ENCODE peak calls at places on chromosomes 11 and 22, in four cellular contexts. One of them, this sample, is unnamed.

GRCh38 chr11:111598546-111598945 is 3.7 kb upstream of the SIK2 start:
- DNase-seq in HEK293T: no peak
- DNase-seq in HepG2: no peak
- DNase-seq in K562: no peak
- DNase-seq in this sample: no peak

GRCh38 chr11:120326845-120327281 is 1.8 kb downstream of the TLCD5 start:
- DNase-seq in HepG2: no peak
- DNase-seq in K562: no peak
- DNase-seq in HEK293T: no peak
- DNase-seq in this sample: no peak

GRCh38 chr11:106503901-106504300 is 426.4 kb downstream of the AASDHPPT start:
- DNase-seq in K562: no peak
- DNase-seq in HepG2: no peak
- DNase-seq in HEK293T: no peak
- DNase-seq in this sample: no peak

GRCh38 chr11:688681-689080 is 6.3 kb downstream of the DEAF1 start:
- DNase-seq in K562: no peak
- DNase-seq in HepG2: no peak
- DNase-seq in HEK293T: no peak
- DNase-seq in this sample: no peak

GRCh38 chr11:35485656-35486318 is 39.6 kb downstream of the PAMR1 start:
- DNase-seq in HEK293T: peak
- DNase-seq in HepG2: peak
- DNase-seq in K562: peak
- DNase-seq in this sample: peak

GRCh38 chr22:11066458-11067285 is 4461.3 kb upstream of the OR11H1 start:
- DNase-seq in HepG2: no peak
- DNase-seq in HEK293T: no peak
- DNase-seq in K562: peak
- DNase-seq in this sample: no peak

GRCh38 chr11:112734207-112734606 is 227.0 kb upstream of the NCAM1 start:
- DNase-seq in HEK293T: peak
- DNase-seq in HepG2: no peak
- DNase-seq in K562: peak
- DNase-seq in this sample: peak

GRCh38 chr22:50269573-50270301 is 443 bp downstream of the MAPK11 start:
- DNase-seq in HepG2: no peak
- DNase-seq in HEK293T: no peak
- DNase-seq in K562: peak
- DNase-seq in this sample: peak

GRCh38 chr11:393219-394033 is 583 bp upstream of the PKP3 start:
- DNase-seq in HEK293T: no peak
- DNase-seq in HepG2: peak
- DNase-seq in K562: peak
- DNase-seq in this sample: no peak

GRCh38 chr11:128467610-128468041 is 119.7 kb downstream of the ETS1 start:
- DNase-seq in K562: no peak
- DNase-seq in HepG2: peak
- DNase-seq in HEK293T: no peak
- DNase-seq in this sample: no peak

GRCh38 chr11:10122337-10123197 is 171.5 kb downstream of the SBF2 start:
- DNase-seq in HepG2: no peak
- DNase-seq in HEK293T: no peak
- DNase-seq in K562: no peak
- DNase-seq in this sample: no peak

GRCh38 chr22:26681395-26681821 is 24.0 kb downstream of the MIAT start:
- DNase-seq in HEK293T: no peak
- DNase-seq in HepG2: no peak
- DNase-seq in K562: no peak
- DNase-seq in this sample: peak

GRCh38 chr11:133064152-133064877 is 468.0 kb downstream of the OPCML start:
- DNase-seq in HepG2: peak
- DNase-seq in HEK293T: peak
- DNase-seq in K562: peak
- DNase-seq in this sample: peak

GRCh38 chr11:44868455-44869421 is 81.9 kb downstream of the TP53I11 start:
- DNase-seq in HEK293T: no peak
- DNase-seq in K562: no peak
- DNase-seq in HepG2: no peak
- DNase-seq in this sample: no peak

GRCh38 chr11:1138053-1138452 is 19.7 kb upstream of the MUC5AC start:
- DNase-seq in HEK293T: no peak
- DNase-seq in K562: no peak
- DNase-seq in HepG2: no peak
- DNase-seq in this sample: no peak

GRCh38 chr22:43861529-43861928 is 784 bp downstream of the SULT4A1 start:
- DNase-seq in K562: no peak
- DNase-seq in HEK293T: no peak
- DNase-seq in HepG2: no peak
- DNase-seq in this sample: peak

GRCh38 chr11:121890377-121890776 is 225.6 kb downstream of the BLID start:
- DNase-seq in K562: no peak
- DNase-seq in HEK293T: no peak
- DNase-seq in HepG2: no peak
- DNase-seq in this sample: no peak

GRCh38 chr11:118012083-118012669 is 26.0 kb downstream of the IL10RA start:
- DNase-seq in HEK293T: no peak
- DNase-seq in HepG2: no peak
- DNase-seq in K562: peak
- DNase-seq in this sample: no peak

GRCh38 chr11:123202723-123203122 is 7.7 kb upstream of the CLMP start:
- DNase-seq in HEK293T: no peak
- DNase-seq in HepG2: no peak
- DNase-seq in K562: no peak
- DNase-seq in this sample: no peak

GRCh38 chr11:8693010-8693551 is 10.5 kb downstream of the RPL27A start:
- DNase-seq in HepG2: no peak
- DNase-seq in K562: no peak
- DNase-seq in HEK293T: no peak
- DNase-seq in this sample: no peak
- TF ChIP-seq ELF4 in HepG2: no peak
- TF ChIP-seq ELF4 in K562: no peak
- TF ChIP-seq ELF4 in HEK293T: no peak
- TF ChIP-seq ELF4 in this sample: no peak

GRCh38 chr11:86067230-86068137 is 1.4 kb downstream of the PICALM start:
- DNase-seq in HEK293T: no peak
- DNase-seq in HepG2: peak
- DNase-seq in K562: peak
- DNase-seq in this sample: no peak
- TF ChIP-seq ELF4 in HEK293T: no peak
- TF ChIP-seq ELF4 in HepG2: no peak
- TF ChIP-seq ELF4 in K562: no peak
- TF ChIP-seq ELF4 in this sample: no peak

GRCh38 chr22:35253946-35254345 is 3.3 kb upstream of the HMGXB4 start:
- DNase-seq in K562: no peak
- DNase-seq in HEK293T: no peak
- DNase-seq in HepG2: no peak
- DNase-seq in this sample: no peak

GRCh38 chr22:35257002-35257320 is 332 bp upstream of the HMGXB4 start:
- DNase-seq in K562: no peak
- DNase-seq in HEK293T: no peak
- DNase-seq in HepG2: no peak
- DNase-seq in this sample: no peak

GRCh38 chr22:35257321-35258143 is at the start of gene HMGXB4:
- DNase-seq in HEK293T: peak
- DNase-seq in HepG2: peak
- DNase-seq in K562: peak
- DNase-seq in this sample: peak

DNA sequence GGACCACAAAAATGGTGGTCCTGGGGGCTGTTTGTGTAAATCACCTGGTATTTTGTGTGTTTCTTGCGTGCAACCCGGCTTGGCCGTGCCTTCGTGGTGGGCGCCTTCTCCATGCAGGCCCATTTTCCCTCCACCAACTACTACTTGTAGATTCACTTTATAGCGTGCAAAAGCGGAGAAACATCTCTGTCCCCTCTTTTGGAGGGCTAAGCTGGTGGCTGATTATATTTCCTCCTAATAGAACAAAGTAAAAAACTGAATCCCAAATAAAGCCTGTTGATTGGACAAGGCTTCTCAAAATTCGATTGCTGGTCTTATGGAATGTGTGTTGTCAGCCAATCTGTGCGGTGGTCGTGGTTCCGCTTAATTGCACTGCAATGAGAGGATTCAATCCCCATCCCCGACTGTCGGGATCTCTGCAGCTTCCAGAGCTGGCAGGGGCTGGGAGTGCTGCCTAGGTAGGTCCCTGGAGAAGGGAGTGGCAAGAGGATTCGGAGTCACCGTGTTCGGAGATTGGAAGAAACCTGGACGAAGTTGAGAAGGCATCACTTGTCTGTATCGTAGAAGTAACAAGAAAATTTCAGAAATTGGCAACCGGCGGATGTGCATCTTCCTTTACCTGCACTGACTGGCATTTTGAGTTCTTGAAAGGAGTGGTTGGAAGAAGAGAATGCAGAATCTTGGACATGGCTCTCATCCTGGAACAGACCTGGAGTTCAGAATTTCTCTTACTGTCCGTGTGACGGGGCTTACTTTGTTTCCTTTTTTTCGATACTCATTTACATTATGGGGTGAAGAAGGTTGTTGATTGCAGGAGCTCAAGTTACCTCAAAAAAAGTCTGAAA is 1.1 kb downstream of the HMGXB4 start:
- DNase-seq in K562: peak
- DNase-seq in HEK293T: peak
- DNase-seq in HepG2: no peak
- DNase-seq in this sample: peak
- TF ChIP-seq ELF4 in K562: no peak
- TF ChIP-seq ELF4 in HEK293T: no peak
- TF ChIP-seq ELF4 in HepG2: no peak
- TF ChIP-seq ELF4 in this sample: no peak

DNA sequence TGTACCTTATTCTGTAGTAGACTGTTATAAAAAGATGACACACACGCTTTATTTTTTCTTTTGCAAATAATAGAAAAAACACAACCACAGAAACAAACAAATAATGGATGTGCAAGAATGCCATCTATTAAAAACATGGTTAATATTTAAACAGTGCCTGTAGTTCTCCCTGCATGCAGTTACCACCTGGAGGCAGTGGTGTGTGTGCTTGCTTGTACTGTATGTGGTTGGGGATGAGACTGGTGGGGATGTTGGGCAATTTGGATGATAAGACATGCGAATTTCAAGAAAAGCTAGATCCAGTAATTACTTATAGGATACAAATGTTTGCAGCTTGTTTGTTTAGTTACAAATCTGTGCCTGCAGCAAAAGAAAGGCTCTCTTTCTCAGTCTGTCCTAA is 3.6 kb downstream of the C11orf87 start:
- DNase-seq in HEK293T: no peak
- DNase-seq in K562: no peak
- DNase-seq in HepG2: no peak
- DNase-seq in this sample: no peak
- TF ChIP-seq ELF4 in HEK293T: no peak
- TF ChIP-seq ELF4 in K562: no peak
- TF ChIP-seq ELF4 in HepG2: no peak
- TF ChIP-seq ELF4 in this sample: no peak

GRCh38 chr11:20131744-20132666 is 28.3 kb downstream of the DBX1 start:
- DNase-seq in HepG2: peak
- DNase-seq in K562: peak
- DNase-seq in HEK293T: peak
- DNase-seq in this sample: peak
- TF ChIP-seq ELF4 in HepG2: no peak
- TF ChIP-seq ELF4 in K562: no peak
- TF ChIP-seq ELF4 in HEK293T: no peak
- TF ChIP-seq ELF4 in this sample: no peak

DNA sequence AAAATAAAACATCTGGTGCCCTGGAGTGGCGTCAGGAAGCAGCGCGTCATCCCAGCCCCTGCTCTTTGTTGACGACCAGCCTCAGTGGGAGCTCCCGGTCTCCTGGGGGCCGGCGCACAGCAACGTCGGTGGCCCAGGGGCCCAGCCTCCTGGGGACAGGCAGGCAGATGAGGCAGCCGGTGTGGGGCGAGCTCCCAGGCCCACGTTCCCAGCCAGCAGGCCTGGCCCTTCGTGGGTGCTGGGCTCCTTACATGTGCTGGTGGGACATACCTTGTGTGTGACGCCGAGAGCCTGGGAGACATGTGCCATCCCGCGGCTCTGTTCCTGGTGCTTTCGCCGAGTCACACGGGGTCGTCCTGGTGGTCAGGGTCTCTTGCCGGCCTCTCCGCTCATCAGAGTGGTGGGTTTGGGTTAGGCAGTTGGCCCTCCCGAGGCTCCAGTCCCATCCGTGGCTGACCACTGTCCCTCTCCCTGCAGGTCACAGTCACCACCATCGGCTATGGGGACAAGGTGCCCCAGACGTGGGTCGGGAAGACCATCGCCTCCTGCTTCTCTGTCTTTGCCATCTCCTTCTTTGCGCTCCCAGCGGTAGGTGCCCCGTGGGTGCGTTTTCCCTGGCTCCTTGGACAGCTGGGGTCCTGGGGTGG is 116.7 kb downstream of the KCNQ1OT1 start:
- DNase-seq in HEK293T: no peak
- DNase-seq in HepG2: no peak
- DNase-seq in K562: no peak
- DNase-seq in this sample: peak
- TF ChIP-seq ELF4 in HEK293T: no peak
- TF ChIP-seq ELF4 in HepG2: no peak
- TF ChIP-seq ELF4 in K562: no peak
- TF ChIP-seq ELF4 in this sample: no peak

DNA sequence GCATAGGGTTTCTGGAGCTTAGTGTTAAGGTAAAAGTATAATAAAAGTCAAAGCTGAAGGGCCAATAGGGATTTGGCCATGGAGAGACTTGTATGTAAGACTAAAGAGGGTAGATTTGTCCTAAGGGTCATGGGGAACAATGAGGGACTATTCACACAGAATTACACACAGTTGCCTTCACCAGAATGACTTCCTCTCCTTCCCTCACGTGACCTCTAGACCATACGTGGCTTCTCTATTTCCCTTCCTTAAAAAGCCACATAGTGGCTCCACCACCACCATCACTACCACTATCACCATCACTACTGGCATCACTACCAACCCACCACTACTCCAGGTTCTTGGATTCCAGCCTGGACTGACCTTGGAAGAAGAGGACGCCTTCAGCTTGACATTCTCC is 2.8 kb downstream of the HPX start:
- DNase-seq in HEK293T: no peak
- DNase-seq in K562: no peak
- DNase-seq in HepG2: no peak
- DNase-seq in this sample: no peak
- TF ChIP-seq ELF4 in HEK293T: no peak
- TF ChIP-seq ELF4 in K562: no peak
- TF ChIP-seq ELF4 in HepG2: no peak
- TF ChIP-seq ELF4 in this sample: no peak